ENCODE peak calls at places on chromosomes 2 and 18, in five cellular contexts. One of them, this sample, is unnamed.

GRCh38 chr2:150075831-150076230 is 411.6 kb downstream of the RND3 start:
- DNase-seq in A673: no peak
- DNase-seq in BJ: peak; percentile 24
- DNase-seq in naive thymus-derived CD4-positive, alpha-beta T cell: no peak
- DNase-seq in CD8-positive, alpha-beta memory T cell: no peak
- DNase-seq in this sample: no peak

GRCh38 chr2:113711857-113712256 is 44.6 kb downstream of the SLC35F5 start:
- DNase-seq in naive thymus-derived CD4-positive, alpha-beta T cell: no peak
- DNase-seq in CD8-positive, alpha-beta memory T cell: no peak
- DNase-seq in BJ: no peak
- DNase-seq in A673: no peak
- DNase-seq in this sample: no peak

GRCh38 chr2:176745543-176746331 is 466.9 kb upstream of the HNRNPA3 start:
- DNase-seq in BJ: no peak
- DNase-seq in naive thymus-derived CD4-positive, alpha-beta T cell: no peak
- DNase-seq in A673: peak; percentile 57
- DNase-seq in CD8-positive, alpha-beta memory T cell: no peak
- DNase-seq in this sample: no peak

GRCh38 chr2:187302619-187303018 is 145.4 kb downstream of the CALCRL start:
- DNase-seq in BJ: no peak
- DNase-seq in CD8-positive, alpha-beta memory T cell: no peak
- DNase-seq in naive thymus-derived CD4-positive, alpha-beta T cell: no peak
- DNase-seq in A673: peak; percentile 51
- DNase-seq in this sample: no peak

GRCh38 chr2:149410701-149411484 is 80.5 kb downstream of the LYPD6 start:
- DNase-seq in BJ: peak; percentile 99
- DNase-seq in naive thymus-derived CD4-positive, alpha-beta T cell: no peak
- DNase-seq in A673: no peak
- DNase-seq in CD8-positive, alpha-beta memory T cell: no peak
- DNase-seq in this sample: no peak

GRCh38 chr2:148021059-148021985 is at the start of gene MBD5:
- DNase-seq in CD8-positive, alpha-beta memory T cell: peak; percentile 71
- DNase-seq in A673: peak; percentile 65
- DNase-seq in BJ: no peak
- DNase-seq in naive thymus-derived CD4-positive, alpha-beta T cell: no peak
- DNase-seq in this sample: no peak

GRCh38 chr2:28643324-28643723 is 108.3 kb upstream of the PPP1CB start:
- DNase-seq in A673: no peak
- DNase-seq in naive thymus-derived CD4-positive, alpha-beta T cell: no peak
- DNase-seq in CD8-positive, alpha-beta memory T cell: no peak
- DNase-seq in BJ: no peak
- DNase-seq in this sample: no peak

GRCh38 chr2:191811807-191812602 is 34.9 kb downstream of the CAVIN2 start:
- DNase-seq in CD8-positive, alpha-beta memory T cell: peak; percentile 4
- DNase-seq in BJ: peak; percentile 9
- DNase-seq in A673: peak; percentile 82
- DNase-seq in naive thymus-derived CD4-positive, alpha-beta T cell: no peak
- DNase-seq in this sample: peak; percentile 22

GRCh38 chr2:129654331-129654730 is 325.1 kb upstream of the RAB6C start:
- DNase-seq in BJ: no peak
- DNase-seq in A673: no peak
- DNase-seq in CD8-positive, alpha-beta memory T cell: no peak
- DNase-seq in naive thymus-derived CD4-positive, alpha-beta T cell: no peak
- DNase-seq in this sample: no peak

GRCh38 chr18:25058520-25058919 is 293.4 kb downstream of the ZNF521 start:
- DNase-seq in naive thymus-derived CD4-positive, alpha-beta T cell: no peak
- DNase-seq in A673: no peak
- DNase-seq in CD8-positive, alpha-beta memory T cell: no peak
- DNase-seq in BJ: no peak
- DNase-seq in this sample: no peak

GRCh38 chr18:6878881-6879280 is 149.4 kb downstream of the ARHGAP28 start:
- DNase-seq in A673: no peak
- DNase-seq in CD8-positive, alpha-beta memory T cell: no peak
- DNase-seq in BJ: no peak
- DNase-seq in naive thymus-derived CD4-positive, alpha-beta T cell: no peak
- DNase-seq in this sample: no peak

GRCh38 chr2:186533717-186534116 is 47.7 kb downstream of the ZC3H15 start:
- DNase-seq in A673: no peak
- DNase-seq in naive thymus-derived CD4-positive, alpha-beta T cell: no peak
- DNase-seq in BJ: no peak
- DNase-seq in CD8-positive, alpha-beta memory T cell: no peak
- DNase-seq in this sample: no peak

GRCh38 chr2:85681354-85681728 is 12.8 kb upstream of the GNLY start:
- DNase-seq in CD8-positive, alpha-beta memory T cell: no peak
- DNase-seq in A673: no peak
- DNase-seq in naive thymus-derived CD4-positive, alpha-beta T cell: no peak
- DNase-seq in BJ: no peak
- DNase-seq in this sample: peak; percentile 62

GRCh38 chr2:165406053-165406628 is 63.4 kb upstream of the CSRNP3 start:
- DNase-seq in A673: peak; percentile 92
- DNase-seq in BJ: no peak
- DNase-seq in naive thymus-derived CD4-positive, alpha-beta T cell: no peak
- DNase-seq in CD8-positive, alpha-beta memory T cell: no peak
- DNase-seq in this sample: no peak

GRCh38 chr18:69883781-69884180 is 63.9 kb downstream of the CD226 start:
- DNase-seq in BJ: no peak
- DNase-seq in naive thymus-derived CD4-positive, alpha-beta T cell: no peak
- DNase-seq in A673: no peak
- DNase-seq in CD8-positive, alpha-beta memory T cell: no peak
- DNase-seq in this sample: no peak

GRCh38 chr2:165874445-165875039 is 79.0 kb downstream of the TTC21B start:
- DNase-seq in CD8-positive, alpha-beta memory T cell: peak; percentile 53
- DNase-seq in naive thymus-derived CD4-positive, alpha-beta T cell: peak; percentile 49
- DNase-seq in A673: peak; percentile 85
- DNase-seq in BJ: no peak
- DNase-seq in this sample: no peak

GRCh38 chr18:39274535-39274934 is 1708.9 kb upstream of the CELF4 start:
- DNase-seq in A673: no peak
- DNase-seq in naive thymus-derived CD4-positive, alpha-beta T cell: no peak
- DNase-seq in BJ: no peak
- DNase-seq in CD8-positive, alpha-beta memory T cell: no peak
- DNase-seq in this sample: no peak

GRCh38 chr2:188322569-188323531 is 31.2 kb downstream of the GULP1 start:
- DNase-seq in naive thymus-derived CD4-positive, alpha-beta T cell: no peak
- DNase-seq in A673: no peak
- DNase-seq in BJ: no peak
- DNase-seq in CD8-positive, alpha-beta memory T cell: no peak
- DNase-seq in this sample: no peak

GRCh38 chr2:88697361-88698026 is 6.0 kb downstream of the RPIA start:
- DNase-seq in A673: no peak
- DNase-seq in BJ: no peak
- DNase-seq in CD8-positive, alpha-beta memory T cell: no peak
- DNase-seq in naive thymus-derived CD4-positive, alpha-beta T cell: peak; percentile 38
- DNase-seq in this sample: no peak

GRCh38 chr2:108534577-108535379 is 508 bp downstream of the LIMS1 start:
- DNase-seq in BJ: no peak
- DNase-seq in CD8-positive, alpha-beta memory T cell: no peak
- DNase-seq in naive thymus-derived CD4-positive, alpha-beta T cell: peak; percentile 44
- DNase-seq in A673: peak; percentile 49
- DNase-seq in this sample: no peak

GRCh38 chr2:138267161-138267901 is 234.2 kb upstream of the SPOPL start:
- DNase-seq in A673: peak; percentile 79
- DNase-seq in naive thymus-derived CD4-positive, alpha-beta T cell: no peak
- DNase-seq in CD8-positive, alpha-beta memory T cell: no peak
- DNase-seq in BJ: no peak
- DNase-seq in this sample: no peak

DNA sequence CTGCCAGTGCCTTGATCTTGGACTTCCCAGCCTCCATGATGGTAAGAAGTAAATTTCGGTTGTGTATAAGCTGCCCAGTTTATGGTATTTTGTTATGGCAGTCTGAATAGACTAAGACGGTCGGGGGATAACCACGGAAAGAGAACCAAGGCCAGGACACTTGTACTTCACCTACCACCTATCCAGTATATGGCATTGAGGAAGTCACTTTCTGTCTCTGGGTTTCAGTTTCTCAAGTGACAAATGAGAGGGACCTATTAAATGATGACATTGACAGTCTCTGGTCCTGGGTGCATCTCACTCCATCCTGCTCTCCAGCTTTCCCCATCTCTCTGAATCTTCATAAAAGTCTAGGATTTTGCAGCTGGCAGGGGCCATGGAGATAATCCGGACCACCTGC is 183.8 kb upstream of the MSH6 start:
- DNase-seq in CD8-positive, alpha-beta memory T cell: no peak
- DNase-seq in A673: no peak
- DNase-seq in naive thymus-derived CD4-positive, alpha-beta T cell: no peak
- DNase-seq in BJ: no peak
- DNase-seq in this sample: no peak
- H3K27me3 ChIP-seq in CD8-positive, alpha-beta memory T cell: no peaks in the 10 kb centered on the region
- H3K27me3 ChIP-seq in A673: peaks cover 7% of the 10 kb centered on the region
- H3K27me3 ChIP-seq in naive thymus-derived CD4-positive, alpha-beta T cell: no peaks in the 10 kb centered on the region
- H3K27me3 ChIP-seq in BJ: no peaks in the 10 kb centered on the region
- H3K27me3 ChIP-seq in this sample: no peaks in the 10 kb centered on the region

DNA sequence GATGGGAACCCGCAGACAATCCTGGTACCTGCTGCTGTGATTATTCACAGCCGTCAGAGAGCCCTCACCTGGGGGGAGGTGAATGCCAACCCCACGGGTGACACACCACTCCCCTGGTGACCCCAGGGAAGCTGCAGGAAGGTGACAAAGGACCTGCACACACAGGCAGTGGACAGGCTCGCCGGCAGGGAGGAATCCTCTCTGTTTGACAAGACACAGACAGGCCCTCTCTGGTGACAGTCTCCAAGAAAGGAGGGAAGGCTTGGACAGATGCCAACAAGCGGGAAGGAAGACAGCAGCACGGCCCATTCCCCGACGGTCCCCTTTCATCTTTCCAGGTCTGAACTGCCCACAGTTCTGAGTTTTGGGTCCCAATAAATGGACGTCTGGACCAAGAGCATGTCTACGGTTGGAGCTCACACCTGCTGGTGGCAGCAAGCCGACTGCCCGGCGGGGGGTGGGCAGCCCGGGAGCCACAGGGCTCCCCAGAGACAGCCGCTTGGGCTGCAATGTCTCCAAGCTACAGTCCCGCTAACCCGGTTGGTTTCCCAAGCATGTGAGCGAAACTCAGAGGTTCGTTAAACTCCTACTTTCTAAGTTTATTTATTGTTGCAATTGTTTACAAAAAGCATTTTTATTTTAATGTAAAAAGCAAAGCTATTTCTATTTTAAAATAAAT is 31.8 kb downstream of the HDAC4 start:
- DNase-seq in naive thymus-derived CD4-positive, alpha-beta T cell: no peak
- DNase-seq in A673: peak; percentile 64
- DNase-seq in CD8-positive, alpha-beta memory T cell: no peak
- DNase-seq in BJ: no peak
- DNase-seq in this sample: no peak
- H3K4me3 ChIP-seq in naive thymus-derived CD4-positive, alpha-beta T cell: no peak overlapping the region
- H3K4me3 ChIP-seq in A673: no peak overlapping the region
- H3K4me3 ChIP-seq in CD8-positive, alpha-beta memory T cell: no peak overlapping the region
- H3K4me3 ChIP-seq in BJ: no peak overlapping the region
- H3K4me3 ChIP-seq in this sample: no peak overlapping the region

GRCh38 chr2:72138921-72139381 is 8.7 kb downstream of the CYP26B1 start:
- DNase-seq in A673: no peak
- DNase-seq in BJ: no peak
- DNase-seq in CD8-positive, alpha-beta memory T cell: no peak
- DNase-seq in naive thymus-derived CD4-positive, alpha-beta T cell: no peak
- DNase-seq in this sample: no peak

GRCh38 chr2:72139871-72140620 is 7.6 kb downstream of the CYP26B1 start:
- DNase-seq in BJ: no peak
- DNase-seq in naive thymus-derived CD4-positive, alpha-beta T cell: no peak
- DNase-seq in A673: no peak
- DNase-seq in CD8-positive, alpha-beta memory T cell: no peak
- DNase-seq in this sample: peak; percentile 9

GRCh38 chr2:72140621-72140960 is 7.1 kb downstream of the CYP26B1 start:
- DNase-seq in CD8-positive, alpha-beta memory T cell: no peak
- DNase-seq in BJ: no peak
- DNase-seq in naive thymus-derived CD4-positive, alpha-beta T cell: no peak
- DNase-seq in A673: no peak
- DNase-seq in this sample: peak; percentile 9

GRCh38 chr2:72138011-72138881 is 9.4 kb downstream of the CYP26B1 start:
- DNase-seq in naive thymus-derived CD4-positive, alpha-beta T cell: no peak
- DNase-seq in A673: no peak
- DNase-seq in BJ: no peak
- DNase-seq in CD8-positive, alpha-beta memory T cell: no peak
- DNase-seq in this sample: no peak

DNA sequence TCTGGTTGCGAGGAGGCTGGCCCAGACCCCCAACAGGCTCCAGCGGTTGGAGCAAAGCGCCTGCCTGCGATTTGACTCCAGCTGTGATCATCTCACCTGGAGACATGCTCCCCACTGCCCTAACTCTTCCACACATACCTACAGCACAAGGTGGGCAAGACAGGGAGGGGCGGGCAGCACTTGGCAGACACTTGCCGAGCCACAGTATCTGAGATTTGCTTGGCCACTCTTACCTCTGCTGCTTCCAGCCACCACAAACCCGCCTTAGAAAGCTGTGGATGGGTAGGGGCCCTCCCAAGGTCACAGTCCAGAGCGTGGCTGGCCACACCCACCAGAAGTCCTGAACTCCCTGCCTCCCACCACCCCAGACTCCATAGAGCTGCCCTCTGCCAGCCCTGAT is 8.2 kb downstream of the CYP26B1 start:
- DNase-seq in BJ: no peak
- DNase-seq in CD8-positive, alpha-beta memory T cell: no peak
- DNase-seq in naive thymus-derived CD4-positive, alpha-beta T cell: no peak
- DNase-seq in A673: no peak
- DNase-seq in this sample: no peak
- H3K27me3 ChIP-seq in BJ: peaks cover 11% of the 10 kb centered on the region
- H3K27me3 ChIP-seq in CD8-positive, alpha-beta memory T cell: no peaks in the 10 kb centered on the region
- H3K27me3 ChIP-seq in naive thymus-derived CD4-positive, alpha-beta T cell: no peaks in the 10 kb centered on the region
- H3K27me3 ChIP-seq in A673: no peaks in the 10 kb centered on the region
- H3K27me3 ChIP-seq in this sample: no peaks in the 10 kb centered on the region

GRCh38 chr2:117859924-117860647 is 45.6 kb downstream of the DDX18 start:
- DNase-seq in A673: no peak
- DNase-seq in BJ: no peak
- DNase-seq in naive thymus-derived CD4-positive, alpha-beta T cell: no peak
- DNase-seq in CD8-positive, alpha-beta memory T cell: no peak
- DNase-seq in this sample: no peak
- H3K4me3 ChIP-seq in A673: no peak overlapping the region
- H3K4me3 ChIP-seq in BJ: peak overlapping the region; percentile 20
- H3K4me3 ChIP-seq in naive thymus-derived CD4-positive, alpha-beta T cell: no peak overlapping the region
- H3K4me3 ChIP-seq in CD8-positive, alpha-beta memory T cell: no peak overlapping the region
- H3K4me3 ChIP-seq in this sample: peak overlapping the region; percentile 35